ENCODE peak calls at places on chromosomes 3 and 15, in seven cellular contexts. W is testis, T is transverse colon, B is thyroid gland, J is heart left ventricle, H is RWPE1, G is mesendoderm. I is an unnamed sample.

GRCh38 chr3:143601738-143602480 is 246.4 kb downstream of the SLC9A9 start:
- DNase-seq in W (no peak), T (no peak), B (peak; percentile 88), J (no peak), H (peak; percentile 23), G (no peak), I (peak; percentile 56)

GRCh38 chr3:141456328-141456689 is 30.5 kb upstream of the RASA2 start:
- DNase-seq in W (peak; percentile 42), T (no peak), B (no peak), J (no peak), H (no peak), G (no peak), I (no peak)

GRCh38 chr3:180196658-180197057 is 159.9 kb upstream of the PEX5L start:
- DNase-seq in W (no peak), T (no peak), B (no peak), J (no peak), H (no peak), G (peak; percentile 6), I (no peak)

GRCh38 chr15:32840481-32841245 is 122.9 kb downstream of the GREM1 start:
- DNase-seq in W (no peak), T (no peak), B (no peak), J (no peak), H (no peak), G (no peak), I (no peak)

GRCh38 chr15:100693451-100693850 is 91.1 kb downstream of the ASB7 start:
- DNase-seq in W (no peak), T (no peak), B (no peak), J (no peak), H (no peak), G (no peak), I (no peak)

GRCh38 chr15:76034111-76034510 is 21.9 kb upstream of the NRG4 start:
- DNase-seq in W (no peak), T (no peak), B (no peak), J (no peak), H (no peak), G (peak; percentile 94), I (no peak)

GRCh38 chr15:74642328-74642723 is 26.7 kb downstream of the CLK3 start:
- DNase-seq in W (no peak), T (no peak), B (no peak), J (no peak), H (no peak), G (no peak), I (no peak)

GRCh38 chr3:9955067-9955502 is 2.9 kb upstream of the PRRT3 start:
- DNase-seq in W (no peak), T (no peak), B (peak; percentile 20), J (no peak), H (peak; percentile 18), G (peak; percentile 46), I (no peak)

GRCh38 chr15:61613729-61614128 is 384.6 kb upstream of the RORA start:
- DNase-seq in W (no peak), T (no peak), B (no peak), J (no peak), H (no peak), G (no peak), I (no peak)

GRCh38 chr3:133377396-133377795 is 22.5 kb upstream of the BFSP2 start:
- DNase-seq in W (peak; percentile 41), T (no peak), B (peak; percentile 11), J (no peak), H (peak; percentile 44), G (peak; percentile 64), I (no peak)

GRCh38 chr15:69797615-69798014 is 300.1 kb downstream of the TLE3 start:
- DNase-seq in W (no peak), T (no peak), B (no peak), J (no peak), H (no peak), G (no peak), I (no peak)

GRCh38 chr15:73273181-73274002 is 95.4 kb downstream of the HCN4 start:
- DNase-seq in W (peak; percentile 63), T (peak; percentile 39), B (peak; percentile 72), J (no peak), H (peak; percentile 55), G (peak; percentile 73), I (peak; percentile 35)

GRCh38 chr15:53080484-53080883 is 290.3 kb upstream of the ONECUT1 start:
- DNase-seq in W (no peak), T (no peak), B (no peak), J (no peak), H (no peak), G (no peak), I (no peak)

GRCh38 chr3:175029828-175030227 is 170.7 kb downstream of the NAALADL2 start:
- DNase-seq in W (no peak), T (no peak), B (no peak), J (no peak), H (no peak), G (no peak), I (no peak)

GRCh38 chr3:136802481-136802996 is 16.4 kb upstream of the SLC35G2 start:
- DNase-seq in W (no peak), T (no peak), B (no peak), J (no peak), H (no peak), G (no peak), I (no peak)

GRCh38 chr3:129312671-129313414 is 34.2 kb downstream of the HMCES start:
- DNase-seq in W (no peak), T (no peak), B (peak; percentile 17), J (no peak), H (no peak), G (no peak), I (no peak)

GRCh38 chr3:130084581-130084980 is 3.0 kb downstream of the ALG1L2 start:
- DNase-seq in W (no peak), T (no peak), B (no peak), J (no peak), H (no peak), G (no peak), I (no peak)

GRCh38 chr3:193865339-193865738 is 270.6 kb upstream of the HES1 start:
- DNase-seq in W (no peak), T (no peak), B (no peak), J (no peak), H (no peak), G (no peak), I (no peak)

GRCh38 chr3:111621535-111621934 is 26.4 kb upstream of the ZBED2 start:
- DNase-seq in W (peak; percentile 61), T (no peak), B (peak; percentile 6), J (no peak), H (no peak), G (peak; percentile 81), I (no peak)

DNA sequence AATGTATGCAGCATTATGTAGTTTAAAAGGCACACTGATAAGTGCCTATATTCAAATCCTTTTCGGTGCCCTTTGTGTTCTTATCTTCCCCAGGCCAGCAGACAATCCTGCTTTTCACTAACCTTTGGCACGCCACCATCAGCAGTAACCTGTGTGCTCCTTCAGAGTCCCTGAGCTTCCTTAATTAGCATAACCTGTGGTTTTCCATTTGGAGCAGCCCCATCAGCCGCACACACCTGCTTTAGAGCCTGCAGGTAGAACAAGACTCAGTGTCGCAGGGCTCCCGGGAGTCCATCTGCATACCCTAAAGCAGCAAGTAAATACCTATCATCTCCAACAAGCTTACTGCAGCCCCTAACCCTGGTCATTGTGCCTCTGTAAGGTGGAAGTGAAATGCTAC is 755.1 kb downstream of the ROBO2 start:
- DNase-seq in W (no peak), T (peak; percentile 24), B (no peak), J (no peak), H (no peak), G (peak; percentile 86), I (no peak)
- H3K27ac ChIP-seq in W (no peak overlapping the region), T (no peak overlapping the region), B (no peak overlapping the region), J (no peak overlapping the region), H (no peak overlapping the region), G (no peak overlapping the region), I (no peak overlapping the region)

GRCh38 chr3:178255315-178255714 is 280.9 kb upstream of the KCNMB2 start:
- DNase-seq in W (no peak), T (no peak), B (no peak), J (no peak), H (no peak), G (no peak), I (no peak)
- H3K27ac ChIP-seq in W (no peak overlapping the region), T (no peak overlapping the region), B (no peak overlapping the region), J (no peak overlapping the region), H (no peak overlapping the region), G (no peak overlapping the region), I (no peak overlapping the region)

GRCh38 chr15:90033006-90033405 is 31.9 kb downstream of the ZNF710 start:
- DNase-seq in W (no peak), T (peak; percentile 6), B (no peak), J (peak; percentile 9), H (no peak), G (no peak), I (no peak)
- H3K27ac ChIP-seq in W (no peak overlapping the region), T (peak overlapping the region; percentile 88), B (peak overlapping the region; percentile 64), J (no peak overlapping the region), H (peak overlapping the region; percentile 24), G (no peak overlapping the region), I (no peak overlapping the region)

DNA sequence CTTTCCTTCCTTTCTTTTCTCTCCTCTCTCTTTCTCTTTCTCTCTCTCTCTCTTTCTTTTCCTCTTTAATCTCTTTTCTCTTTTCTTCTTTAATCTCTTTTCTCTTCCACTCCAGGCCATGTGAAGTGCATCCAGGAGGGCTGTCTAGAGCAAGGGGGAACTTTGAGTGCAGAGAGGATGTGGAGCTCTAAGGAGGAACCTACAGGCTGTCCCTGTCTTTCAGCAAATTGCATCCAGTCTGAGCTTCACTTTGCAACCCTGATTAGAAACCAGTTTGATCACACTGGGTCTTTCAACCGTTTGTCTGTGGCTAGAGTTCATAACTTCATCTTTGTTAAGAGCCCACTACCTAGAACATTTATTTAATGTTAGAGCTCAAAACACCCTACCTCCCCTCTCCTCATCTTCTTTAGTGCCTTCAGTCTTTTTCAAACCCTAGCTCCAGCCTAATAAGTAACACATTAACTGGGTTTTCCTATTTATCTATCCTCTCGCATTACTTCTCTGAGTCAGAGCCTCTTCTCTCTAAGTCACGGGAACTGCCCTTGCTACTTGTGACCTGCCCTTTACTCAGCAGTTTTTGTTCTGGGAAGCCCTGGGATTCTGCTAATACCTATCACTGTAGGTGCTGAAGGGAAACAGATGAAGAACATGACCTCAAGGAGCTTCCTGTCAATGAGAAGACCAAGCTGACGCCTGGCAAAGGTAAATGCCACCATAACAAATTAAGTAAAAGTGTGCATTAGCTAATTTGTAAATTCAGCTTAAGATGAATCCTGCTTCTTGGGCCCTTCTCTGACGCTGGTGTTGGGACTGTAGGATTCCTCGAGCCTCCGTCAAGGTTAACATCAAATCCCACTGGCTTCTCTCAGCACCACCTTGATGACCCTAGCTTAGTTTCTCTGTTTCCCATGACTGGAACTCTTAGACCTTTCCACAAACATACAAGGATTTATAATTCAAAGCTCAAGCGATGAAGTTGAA is at the start of gene GCNT3:
- DNase-seq in W (no peak), T (peak; percentile 44), B (no peak), J (no peak), H (peak; percentile 34), G (peak; percentile 39), I (no peak)
- H3K27ac ChIP-seq in W (no peak within 1 kb of the TSS), T (peak within 1 kb of the TSS; percentile 71), B (no peak within 1 kb of the TSS), J (no peak within 1 kb of the TSS), H (no peak within 1 kb of the TSS), G (no peak within 1 kb of the TSS), I (no peak within 1 kb of the TSS)

GRCh38 chr3:73542127-73542526 is 82.6 kb downstream of the PDZRN3 start:
- DNase-seq in W (no peak), T (peak; percentile 50), B (peak; percentile 4), J (no peak), H (peak; percentile 17), G (peak; percentile 73), I (no peak)
- H3K27ac ChIP-seq in W (no peak overlapping the region), T (no peak overlapping the region), B (no peak overlapping the region), J (peak overlapping the region; percentile 65), H (no peak overlapping the region), G (no peak overlapping the region), I (no peak overlapping the region)

I was measured in lung.